ENCODE peak calls at places on chromosome 5, in six cellular contexts. T, W, E, J, L and P are unnamed samples. For H3K4me1, the result is how much of the 10 kb centered on the place peaks cover.

GRCh38 chr5:80438739-80439138 is 30.9 kb downstream of the ZFYVE16 start:
- DNase-seq in E (no peak), T (no peak), W (no peak), L (no peak), J (no peak), P (no peak)

GRCh38 chr5:60092671-60093422 is 199.3 kb upstream of the PDE4D start:
- DNase-seq in E (no peak), J (no peak), W (no peak), L (peak), T (peak), P (no peak)

GRCh38 chr5:50653946-50654345 is 12.5 kb upstream of the PARP8 start:
- DNase-seq in T (no peak), E (no peak), L (no peak), J (no peak), W (no peak), P (no peak)

GRCh38 chr5:83294246-83294645 is 177.3 kb upstream of the VCAN start:
- DNase-seq in J (no peak), E (no peak), W (no peak), T (no peak), L (no peak), P (no peak)

GRCh38 chr5:62082370-62082778 is 223.6 kb upstream of the KIF2A start:
- DNase-seq in T (peak), J (no peak), E (no peak), L (peak), W (no peak), P (no peak)

GRCh38 chr5:60544162-60544561 is 155.8 kb downstream of the DEPDC1B start:
- DNase-seq in W (no peak), T (no peak), J (no peak), E (no peak), L (no peak), P (no peak)

GRCh38 chr5:134236820-134237219 is 10.9 kb upstream of the PPP2CA start:
- DNase-seq in E (no peak), T (no peak), W (no peak), L (no peak), J (no peak), P (no peak)

GRCh38 chr5:8473827-8474568 is 605.0 kb downstream of the MTRR start:
- DNase-seq in W (no peak), L (no peak), J (no peak), T (no peak), E (no peak), P (no peak)

GRCh38 chr5:32542216-32543059 is 42.9 kb upstream of the SUB1 start:
- DNase-seq in L (peak), W (no peak), T (peak), E (no peak), J (no peak), P (no peak)

GRCh38 chr5:176365663-176366574 is 632 bp downstream of the ARL10 start:
- DNase-seq in W (peak), J (no peak), T (peak), L (peak), E (peak), P (peak)

GRCh38 chr5:174182111-174182510 is 136.6 kb downstream of the NSG2 start:
- DNase-seq in T (no peak), E (no peak), W (no peak), J (no peak), L (no peak), P (no peak)

GRCh38 chr5:77751328-77752023 is 24.7 kb downstream of the TBCA start:
- DNase-seq in W (no peak), T (no peak), E (no peak), L (no peak), J (no peak), P (no peak)

DNA sequence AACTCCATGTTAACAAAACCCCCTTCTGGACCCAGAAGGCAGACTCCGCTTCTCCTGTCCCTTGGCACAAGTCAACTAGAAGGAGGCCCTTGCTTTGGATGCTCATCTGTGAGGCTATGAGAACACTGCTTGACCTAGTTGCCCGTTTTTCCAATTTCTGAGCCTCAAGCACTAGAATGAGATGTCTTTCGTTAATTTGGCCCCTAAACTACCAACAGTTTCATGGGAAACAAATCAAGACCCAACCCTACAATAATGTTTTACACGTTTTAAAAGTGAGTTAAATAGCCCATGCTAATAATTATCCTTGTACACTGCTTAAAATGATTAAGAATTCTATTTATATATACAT is 2.2 kb upstream of the NR3C1 start:
- DNase-seq in W (no peak), E (no peak), T (no peak), J (no peak), L (no peak), P (no peak)
- H3K4me1 ChIP-seq in W (under half), E (under half), T (under half), J (under half), L (under half), P (under half)

GRCh38 chr5:38832810-38833209 is 13.0 kb upstream of the OSMR start:
- DNase-seq in T (no peak), J (no peak), E (no peak), W (no peak), L (no peak), P (no peak)
- TF ChIP-seq CTCF in T (no peak), J (no peak), E (no peak), W (no peak), L (no peak), P (no peak)

GRCh38 chr5:66617223-66617861 is 21.1 kb downstream of the MAST4 start:
- DNase-seq in T (no peak), E (no peak), L (no peak), J (no peak), W (no peak), P (no peak)
- H3K4me1 ChIP-seq in T (under half), E (under half), L (under half), J (under half), W (under half), P (under half)

DNA sequence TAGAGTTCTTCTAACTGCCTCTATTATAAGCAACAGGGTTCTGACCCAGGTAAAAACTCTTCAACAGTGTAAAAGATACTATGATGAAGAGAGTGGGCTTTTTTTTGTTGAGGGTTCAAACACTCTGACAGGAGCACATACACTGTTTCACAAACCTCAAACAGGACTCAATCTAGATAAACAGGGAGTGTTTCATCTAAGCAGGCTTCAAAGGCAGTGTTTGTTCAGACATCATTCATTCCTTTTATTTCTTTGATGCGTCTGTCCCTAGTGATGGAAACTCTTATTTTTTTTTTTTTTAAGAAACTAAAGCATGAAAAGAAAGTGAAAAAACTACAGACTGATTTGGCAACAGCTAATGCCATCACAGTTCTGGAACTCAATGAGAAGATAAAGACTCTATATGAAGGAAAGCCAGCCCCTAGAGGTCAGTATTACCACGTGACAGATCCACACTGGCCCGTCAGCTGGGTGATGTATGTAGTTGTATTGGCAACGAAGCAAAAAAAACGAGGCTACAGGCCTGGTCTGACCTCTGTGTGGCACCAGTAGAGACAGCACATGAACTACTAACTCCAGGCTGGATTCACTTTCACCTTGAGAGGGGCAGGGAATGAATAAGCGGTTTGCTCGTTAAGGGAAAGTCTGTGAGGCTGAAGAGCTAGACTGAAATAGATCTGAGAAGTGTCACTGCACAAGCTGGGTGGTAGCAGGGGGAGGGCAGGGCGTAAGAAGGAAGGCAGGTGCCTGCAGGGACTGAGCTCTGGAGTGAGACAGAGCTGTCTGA is 172.2 kb downstream of the CCDC192 start:
- DNase-seq in T (peak), J (no peak), W (peak), E (no peak), L (peak), P (no peak)
- TF ChIP-seq CTCF in T (peak), J (no peak), W (peak), E (peak), L (no peak), P (no peak)

GRCh38 chr5:126516852-126517251 is 78.2 kb downstream of the ALDH7A1 start:
- DNase-seq in W (no peak), T (no peak), J (no peak), L (no peak), E (no peak), P (no peak)

GRCh38 chr5:126513703-126514102 is 81.3 kb downstream of the ALDH7A1 start:
- DNase-seq in W (no peak), J (no peak), T (no peak), L (no peak), E (no peak), P (no peak)

GRCh38 chr5:126515337-126515736 is 79.7 kb downstream of the ALDH7A1 start:
- DNase-seq in T (no peak), J (no peak), L (no peak), E (no peak), W (no peak), P (no peak)

GRCh38 chr5:126514159-126515141 is 80.6 kb downstream of the ALDH7A1 start:
- DNase-seq in T (peak), E (no peak), J (no peak), W (no peak), L (peak), P (no peak)

GRCh38 chr5:126516133-126516532 is 78.9 kb downstream of the ALDH7A1 start:
- DNase-seq in E (no peak), W (no peak), J (no peak), T (peak), L (peak), P (no peak)
- H3K4me1 ChIP-seq in E (under half), W (under half), J (under half), T (under half), L (under half), P (under half)

DNA sequence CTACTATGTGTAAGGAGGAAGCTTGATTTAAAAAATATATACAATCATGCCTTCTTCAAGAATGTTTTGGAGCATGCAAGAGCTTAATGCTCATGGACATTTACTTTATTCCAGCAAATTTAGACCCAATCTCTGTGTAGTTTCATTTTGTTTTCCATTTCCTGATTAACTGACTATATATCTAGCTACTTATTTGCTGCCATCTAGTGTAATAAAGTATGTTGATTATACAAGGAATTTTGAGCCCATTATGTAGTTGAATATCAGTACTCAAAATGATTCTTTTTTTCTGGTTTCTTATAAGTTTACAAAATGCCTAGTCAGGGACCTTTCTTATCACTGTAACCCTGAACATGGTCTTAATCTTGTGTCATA is 100.0 kb upstream of the CCDC152 start:
- DNase-seq in L (no peak), T (no peak), E (no peak), W (no peak), J (no peak), P (no peak)
- TF ChIP-seq CTCF in L (no peak), T (no peak), E (no peak), W (peak), J (no peak), P (no peak)

GRCh38 chr5:138148811-138149210 is 9.6 kb upstream of the NME5 start:
- DNase-seq in W (no peak), J (no peak), T (peak), E (no peak), L (peak), P (no peak)
- H3K4me1 ChIP-seq in W (under half), J (under half), T (under half), E (under half), L (under half), P (under half)